ENCODE peak calls at places on chromosomes 16 and 17, in four cellular contexts. G is stimulated activated CD4-positive, alpha-beta T cell treated with anti-CD3 and anti-CD28 coated beads, Interleukin-2, amount 100 ng/mL, for 48 hours; M is AG09309; Y is left colon. P is an unnamed sample.
A peak's percentile ranks its signal among the peaks of the same experiment; 100 is the strongest.

GRCh38 chr16:2002406-2003230 is 7.0 kb downstream of the ZNF598 start:
- DNase-seq in G (no peak), M (no peak), Y (no peak), P (no peak)

GRCh38 chr16:28309811-28310311 is 17.5 kb downstream of the SBK1 start:
- DNase-seq in G (peak; percentile 69), M (no peak), Y (no peak), P (no peak)

GRCh38 chr17:7179317-7180254 is at the start of gene ASGR1:
- DNase-seq in G (no peak), M (no peak), Y (no peak), P (no peak)

GRCh38 chr17:40606548-40607353 is 40.9 kb downstream of the SMARCE1 start:
- DNase-seq in G (no peak), M (no peak), Y (no peak), P (no peak)

GRCh38 chr16:67084345-67085028 is 25.3 kb upstream of the PHAF1 start:
- DNase-seq in G (no peak), M (no peak), Y (no peak), P (no peak)

GRCh38 chr17:14245002-14245401 is 8.3 kb upstream of the CDRT15 start:
- DNase-seq in G (no peak), M (no peak), Y (no peak), P (no peak)

GRCh38 chr16:16014329-16015224 is 65.2 kb downstream of the ABCC1 start:
- DNase-seq in G (no peak), M (no peak), Y (peak; percentile 45), P (peak; percentile 66)

GRCh38 chr17:77206557-77206956 is 65.8 kb downstream of the SEC14L1 start:
- DNase-seq in G (no peak), M (no peak), Y (no peak), P (no peak)

GRCh38 chr17:42969006-42969581 is 4.8 kb upstream of the AARSD1 start:
- DNase-seq in G (no peak), M (no peak), Y (no peak), P (no peak)

GRCh38 chr16:89478576-89479221 is 11.7 kb downstream of the ANKRD11 start:
- DNase-seq in G (no peak), M (no peak), Y (no peak), P (no peak)

GRCh38 chr17:8935194-8935593 is 30.3 kb downstream of the PIK3R5 start:
- DNase-seq in G (peak; percentile 52), M (no peak), Y (no peak), P (no peak)

GRCh38 chr16:19737306-19737975 is 19.4 kb downstream of the IQCK start:
- DNase-seq in G (no peak), M (no peak), Y (no peak), P (no peak)

GRCh38 chr17:5254903-5255521 is 20.4 kb upstream of the SCIMP start:
- DNase-seq in G (no peak), M (no peak), Y (no peak), P (no peak)

GRCh38 chr17:33258291-33258690 is 34.8 kb downstream of the ASIC2 start:
- DNase-seq in G (no peak), M (no peak), Y (no peak), P (no peak)

GRCh38 chr17:76701471-76701967 is 9.2 kb downstream of the MXRA7 start:
- DNase-seq in G (no peak), M (no peak), Y (no peak), P (no peak)

GRCh38 chr17:28901866-28902818 is 737 bp downstream of the DHRS13 start:
- DNase-seq in G (peak; percentile 49), M (no peak), Y (peak; percentile 53), P (peak; percentile 55)

GRCh38 chr16:3182608-3183444 is 5.2 kb upstream of the OR1F1 start:
- DNase-seq in G (peak; percentile 74), M (no peak), Y (no peak), P (no peak)